ENCODE peak calls at places on chromosomes 13 and 19, in seven cellular contexts. L is pancreas; E is HL-60; D is effector memory CD4-positive, alpha-beta T cell; V is psoas muscle; R is substantia nigra; Q is prostate gland. O is an unnamed sample.

GRCh38 chr19:3129112-3129511 is 6.7 kb upstream of the GNA15 start:
- DNase-seq in R (no peak), D (no peak), L (no peak), E (no peak), Q (peak; percentile 41), V (no peak), O (no peak)

GRCh38 chr19:35347171-35347929 is at the start of gene FFAR1:
- DNase-seq in L (no peak), Q (no peak), V (no peak), R (no peak), E (no peak), D (peak; percentile 53), O (no peak)

GRCh38 chr13:62973804-62974203 is 1558.2 kb upstream of the PCDH20 start:
- DNase-seq in E (no peak), L (no peak), Q (no peak), R (no peak), D (no peak), V (no peak), O (no peak)

GRCh38 chr19:48656840-48657474 is 11.0 kb upstream of the CA11 start:
- DNase-seq in L (no peak), V (no peak), Q (no peak), R (no peak), E (no peak), D (no peak), O (no peak)

GRCh38 chr13:48251616-48252081 is 18.6 kb downstream of the ITM2B start:
- DNase-seq in Q (no peak), D (no peak), R (no peak), V (no peak), E (no peak), L (no peak), O (no peak)

GRCh38 chr19:13220847-13221246 is 70.6 kb downstream of the IER2 start:
- DNase-seq in Q (no peak), V (no peak), R (no peak), D (no peak), L (no peak), E (no peak), O (no peak)

GRCh38 chr13:67148219-67148583 is 81.9 kb downstream of the PCDH9 start:
- DNase-seq in D (no peak), R (no peak), Q (no peak), L (no peak), V (no peak), E (no peak), O (no peak)

GRCh38 chr13:45873491-45874360 is 22.2 kb upstream of the SIAH3 start:
- DNase-seq in L (no peak), V (no peak), E (no peak), D (no peak), Q (no peak), R (no peak), O (no peak)

GRCh38 chr19:49997709-49998108 is 27.5 kb downstream of the VRK3 start:
- DNase-seq in V (no peak), E (peak; percentile 40), R (no peak), L (no peak), Q (no peak), D (no peak), O (no peak)

GRCh38 chr19:40219721-40220276 is 1.6 kb upstream of the TTC9B start:
- DNase-seq in D (no peak), L (no peak), E (no peak), V (no peak), Q (no peak), R (no peak), O (no peak)

GRCh38 chr13:113764793-113765190 is 5.8 kb downstream of the TMEM255B start:
- DNase-seq in E (no peak), Q (no peak), L (no peak), V (no peak), D (no peak), R (no peak), O (no peak)

GRCh38 chr19:4803736-4804695 is 12.5 kb downstream of the FEM1A start:
- DNase-seq in D (peak; percentile 36), R (peak; percentile 22), L (peak; percentile 58), Q (peak; percentile 58), V (peak; percentile 84), E (peak; percentile 42), O (no peak)

GRCh38 chr13:50079278-50080157 is 64.3 kb downstream of the KCNRG start:
- DNase-seq in V (no peak), D (no peak), Q (no peak), R (no peak), E (no peak), L (no peak), O (no peak)

GRCh38 chr13:19586904-19587634 is 25.7 kb upstream of the TPTE2 start:
- DNase-seq in L (no peak), D (peak; percentile 63), R (no peak), V (peak; percentile 59), Q (no peak), E (peak; percentile 87), O (no peak)

GRCh38 chr19:45403781-45404556 is 900 bp downstream of the PPP1R13L start:
- DNase-seq in E (no peak), D (peak; percentile 41), R (no peak), V (no peak), L (peak; percentile 79), Q (peak; percentile 66), O (no peak)

GRCh38 chr19:15614507-15615379 is at the start of gene CYP4F8:
- DNase-seq in V (no peak), E (no peak), R (no peak), D (no peak), Q (no peak), L (peak; percentile 13), O (no peak)

GRCh38 chr19:48751835-48752510 is 468 bp downstream of the FUT1 start:
- DNase-seq in E (no peak), L (no peak), D (no peak), R (no peak), V (no peak), Q (no peak), O (no peak)

GRCh38 chr19:7561229-7561806 is 25.8 kb downstream of the PNPLA6 start:
- DNase-seq in R (no peak), L (no peak), Q (no peak), D (no peak), V (peak; percentile 52), E (no peak), O (no peak)

GRCh38 chr13:79405501-79405830 is 589 bp downstream of the RBM26 start:
- DNase-seq in Q (no peak), E (no peak), R (peak; percentile 7), L (no peak), D (peak; percentile 4), V (no peak), O (no peak)

GRCh38 chr19:46974181-46974580 is 45.5 kb upstream of the NPAS1 start:
- DNase-seq in L (no peak), E (no peak), Q (no peak), D (no peak), V (no peak), R (no peak), O (no peak)

GRCh38 chr19:45973564-45974338 is at the start of gene NOVA2:
- DNase-seq in R (peak; percentile 61), Q (no peak), L (peak; percentile 45), D (no peak), E (peak; percentile 18), V (peak; percentile 81), O (no peak)

GRCh38 chr19:7641288-7642276 is 4.7 kb downstream of the STXBP2 start:
- DNase-seq in V (no peak), L (peak; percentile 19), Q (no peak), D (no peak), E (no peak), R (no peak), O (no peak)

GRCh38 chr19:32407004-32407992 is 1.7 kb downstream of the DPY19L3 start:
- DNase-seq in Q (peak; percentile 58), V (peak; percentile 63), R (no peak), D (no peak), E (no peak), L (peak; percentile 74), O (no peak)

GRCh38 chr13:87244256-87244870 is 426.8 kb upstream of the SLITRK5 start:
- DNase-seq in R (no peak), Q (no peak), L (no peak), E (no peak), D (no peak), V (no peak), O (no peak)

GRCh38 chr19:14954071-14954655 is 12.9 kb downstream of the OR7C2 start:
- DNase-seq in E (no peak), L (peak; percentile 15), Q (no peak), D (no peak), R (no peak), V (no peak), O (no peak)

GRCh38 chr19:43914051-43914450 is 21.0 kb downstream of the ZNF45 start:
- DNase-seq in Q (no peak), R (no peak), L (no peak), D (no peak), V (no peak), E (no peak), O (no peak)

GRCh38 chr13:32881074-32881791 is 135.0 kb upstream of the KL start:
- DNase-seq in V (no peak), Q (peak; percentile 47), D (no peak), R (no peak), E (peak; percentile 34), L (no peak), O (no peak)
- H3K27ac ChIP-seq in V (no peak overlapping the region), Q (peak overlapping the region; percentile 71), D (no peak overlapping the region), R (no peak overlapping the region), E (no peak overlapping the region), L (no peak overlapping the region), O (no peak overlapping the region)

GRCh38 chr19:38542040-38542439 is 75.7 kb downstream of the MAP4K1 start:
- DNase-seq in L (no peak), D (no peak), V (no peak), R (no peak), E (no peak), Q (no peak), O (no peak)
- H3K27ac ChIP-seq in L (no peak overlapping the region), D (no peak overlapping the region), V (no peak overlapping the region), R (no peak overlapping the region), E (no peak overlapping the region), Q (no peak overlapping the region), O (no peak overlapping the region)

GRCh38 chr13:29888306-29888705 is 37.9 kb upstream of the UBL3 start:
- DNase-seq in Q (no peak), E (no peak), D (no peak), L (no peak), R (no peak), V (no peak), O (no peak)

GRCh38 chr13:29892149-29892548 is 41.7 kb upstream of the UBL3 start:
- DNase-seq in Q (no peak), R (peak; percentile 46), L (no peak), V (no peak), D (no peak), E (no peak), O (no peak)

GRCh38 chr13:29897102-29897501 is 46.7 kb upstream of the UBL3 start:
- DNase-seq in E (no peak), R (no peak), Q (no peak), V (no peak), L (no peak), D (no peak), O (no peak)

GRCh38 chr13:29887651-29888050 is 37.2 kb upstream of the UBL3 start:
- DNase-seq in R (no peak), Q (no peak), V (no peak), D (no peak), L (no peak), E (no peak), O (no peak)

GRCh38 chr13:29893438-29893837 is 43.0 kb upstream of the UBL3 start:
- DNase-seq in L (no peak), E (no peak), D (no peak), R (no peak), Q (no peak), V (no peak), O (no peak)
- H3K27ac ChIP-seq in L (no peak overlapping the region), E (no peak overlapping the region), D (no peak overlapping the region), R (no peak overlapping the region), Q (no peak overlapping the region), V (no peak overlapping the region), O (no peak overlapping the region)

GRCh38 chr19:38838986-38839761 is 7.6 kb upstream of the ECH1 start:
- DNase-seq in E (no peak), L (no peak), Q (no peak), V (peak; percentile 39), D (no peak), R (no peak), O (no peak)
- H3K27ac ChIP-seq in E (no peak overlapping the region), L (peak overlapping the region; percentile 51), Q (peak overlapping the region; percentile 81), V (peak overlapping the region; percentile 99), D (no peak overlapping the region), R (no peak overlapping the region), O (peak overlapping the region; percentile 90)